ENCODE peak calls at places on chromosomes 6 and 20, in seven cellular contexts. One of them, this sample, is unnamed.
A peak's percentile ranks its signal among the peaks of the same experiment; 100 is the strongest.

GRCh38 chr20:61957961-61958715 is 107.5 kb downstream of the TAF4 start:
- DNase-seq in foreskin fibroblast: no peak
- DNase-seq in PC-9: no peak
- DNase-seq in cardiac muscle cell: no peak
- DNase-seq in fibroblast of mammary gland: no peak
- DNase-seq in heart right ventricle: no peak
- DNase-seq in astrocyte of the spinal cord: no peak
- DNase-seq in this sample: no peak

GRCh38 chr6:13012271-13012670 is 295.7 kb downstream of the PHACTR1 start:
- DNase-seq in heart right ventricle: no peak
- DNase-seq in fibroblast of mammary gland: no peak
- DNase-seq in cardiac muscle cell: no peak
- DNase-seq in foreskin fibroblast: no peak
- DNase-seq in astrocyte of the spinal cord: no peak
- DNase-seq in PC-9: peak; percentile 86
- DNase-seq in this sample: no peak

GRCh38 chr20:50834599-50835005 is 39.7 kb downstream of the BCAS4 start:
- DNase-seq in heart right ventricle: no peak
- DNase-seq in foreskin fibroblast: peak; percentile 81
- DNase-seq in PC-9: no peak
- DNase-seq in cardiac muscle cell: no peak
- DNase-seq in astrocyte of the spinal cord: peak; percentile 85
- DNase-seq in fibroblast of mammary gland: peak; percentile 98
- DNase-seq in this sample: peak; percentile 97

GRCh38 chr6:30744054-30744805 is at the start of gene IER3:
- DNase-seq in foreskin fibroblast: peak; percentile 90
- DNase-seq in PC-9: peak; percentile 81
- DNase-seq in fibroblast of mammary gland: peak; percentile 90
- DNase-seq in astrocyte of the spinal cord: peak; percentile 93
- DNase-seq in heart right ventricle: peak; percentile 79
- DNase-seq in cardiac muscle cell: peak; percentile 81
- DNase-seq in this sample: peak; percentile 79

GRCh38 chr20:2626853-2627541 is 25.4 kb upstream of the NOP56 start:
- DNase-seq in heart right ventricle: no peak
- DNase-seq in PC-9: peak; percentile 85
- DNase-seq in fibroblast of mammary gland: peak; percentile 91
- DNase-seq in cardiac muscle cell: no peak
- DNase-seq in astrocyte of the spinal cord: peak; percentile 75
- DNase-seq in foreskin fibroblast: peak; percentile 87
- DNase-seq in this sample: peak; percentile 45

GRCh38 chr6:147903931-147904330 is 395.4 kb downstream of the SAMD5 start:
- DNase-seq in heart right ventricle: no peak
- DNase-seq in cardiac muscle cell: no peak
- DNase-seq in astrocyte of the spinal cord: no peak
- DNase-seq in PC-9: no peak
- DNase-seq in foreskin fibroblast: no peak
- DNase-seq in fibroblast of mammary gland: no peak
- DNase-seq in this sample: no peak

GRCh38 chr6:134307870-134308269 is 10.0 kb downstream of the SGK1 start:
- DNase-seq in foreskin fibroblast: no peak
- DNase-seq in fibroblast of mammary gland: no peak
- DNase-seq in heart right ventricle: no peak
- DNase-seq in PC-9: no peak
- DNase-seq in astrocyte of the spinal cord: no peak
- DNase-seq in cardiac muscle cell: no peak
- DNase-seq in this sample: no peak

GRCh38 chr6:44624226-44624625 is 236.7 kb downstream of the CDC5L start:
- DNase-seq in astrocyte of the spinal cord: no peak
- DNase-seq in heart right ventricle: no peak
- DNase-seq in foreskin fibroblast: no peak
- DNase-seq in fibroblast of mammary gland: no peak
- DNase-seq in PC-9: no peak
- DNase-seq in cardiac muscle cell: no peak
- DNase-seq in this sample: no peak

GRCh38 chr20:18992418-18992817 is 178.8 kb downstream of the SCP2D1 start:
- DNase-seq in astrocyte of the spinal cord: no peak
- DNase-seq in foreskin fibroblast: no peak
- DNase-seq in heart right ventricle: no peak
- DNase-seq in fibroblast of mammary gland: no peak
- DNase-seq in cardiac muscle cell: no peak
- DNase-seq in PC-9: peak; percentile 48
- DNase-seq in this sample: no peak

GRCh38 chr20:4913147-4913546 is 88.2 kb downstream of the SLC23A2 start:
- DNase-seq in astrocyte of the spinal cord: no peak
- DNase-seq in cardiac muscle cell: no peak
- DNase-seq in heart right ventricle: no peak
- DNase-seq in PC-9: no peak
- DNase-seq in fibroblast of mammary gland: no peak
- DNase-seq in foreskin fibroblast: no peak
- DNase-seq in this sample: no peak

GRCh38 chr6:13836170-13836569 is 21.8 kb upstream of the MCUR1 start:
- DNase-seq in fibroblast of mammary gland: no peak
- DNase-seq in heart right ventricle: no peak
- DNase-seq in cardiac muscle cell: no peak
- DNase-seq in PC-9: no peak
- DNase-seq in foreskin fibroblast: no peak
- DNase-seq in astrocyte of the spinal cord: no peak
- DNase-seq in this sample: no peak

GRCh38 chr6:37502703-37503485 is 3.2 kb upstream of the CCDC167 start:
- DNase-seq in PC-9: no peak
- DNase-seq in astrocyte of the spinal cord: no peak
- DNase-seq in heart right ventricle: no peak
- DNase-seq in cardiac muscle cell: no peak
- DNase-seq in foreskin fibroblast: no peak
- DNase-seq in fibroblast of mammary gland: no peak
- DNase-seq in this sample: no peak

GRCh38 chr6:9307786-9308185 is 872.4 kb upstream of the SLC35B3 start:
- DNase-seq in cardiac muscle cell: no peak
- DNase-seq in fibroblast of mammary gland: no peak
- DNase-seq in PC-9: no peak
- DNase-seq in astrocyte of the spinal cord: no peak
- DNase-seq in heart right ventricle: no peak
- DNase-seq in foreskin fibroblast: no peak
- DNase-seq in this sample: no peak

GRCh38 chr6:16104624-16105023 is 24.3 kb upstream of the MYLIP start:
- DNase-seq in foreskin fibroblast: no peak
- DNase-seq in cardiac muscle cell: no peak
- DNase-seq in astrocyte of the spinal cord: no peak
- DNase-seq in heart right ventricle: no peak
- DNase-seq in PC-9: no peak
- DNase-seq in fibroblast of mammary gland: no peak
- DNase-seq in this sample: no peak

GRCh38 chr6:35568967-35569606 is 56.4 kb upstream of the TULP1 start:
- DNase-seq in cardiac muscle cell: no peak
- DNase-seq in heart right ventricle: peak; percentile 40
- DNase-seq in astrocyte of the spinal cord: peak; percentile 24
- DNase-seq in foreskin fibroblast: peak; percentile 36
- DNase-seq in PC-9: no peak
- DNase-seq in fibroblast of mammary gland: peak; percentile 62
- DNase-seq in this sample: no peak

GRCh38 chr6:40386200-40386599 is 201.0 kb downstream of the LRFN2 start:
- DNase-seq in foreskin fibroblast: no peak
- DNase-seq in fibroblast of mammary gland: no peak
- DNase-seq in cardiac muscle cell: no peak
- DNase-seq in PC-9: no peak
- DNase-seq in heart right ventricle: no peak
- DNase-seq in astrocyte of the spinal cord: no peak
- DNase-seq in this sample: no peak

GRCh38 chr6:5995705-5996686 is 10.7 kb downstream of the NRN1 start:
- DNase-seq in PC-9: no peak
- DNase-seq in foreskin fibroblast: peak; percentile 63
- DNase-seq in astrocyte of the spinal cord: peak; percentile 67
- DNase-seq in heart right ventricle: peak; percentile 79
- DNase-seq in fibroblast of mammary gland: peak; percentile 85
- DNase-seq in cardiac muscle cell: peak; percentile 75
- DNase-seq in this sample: no peak

DNA sequence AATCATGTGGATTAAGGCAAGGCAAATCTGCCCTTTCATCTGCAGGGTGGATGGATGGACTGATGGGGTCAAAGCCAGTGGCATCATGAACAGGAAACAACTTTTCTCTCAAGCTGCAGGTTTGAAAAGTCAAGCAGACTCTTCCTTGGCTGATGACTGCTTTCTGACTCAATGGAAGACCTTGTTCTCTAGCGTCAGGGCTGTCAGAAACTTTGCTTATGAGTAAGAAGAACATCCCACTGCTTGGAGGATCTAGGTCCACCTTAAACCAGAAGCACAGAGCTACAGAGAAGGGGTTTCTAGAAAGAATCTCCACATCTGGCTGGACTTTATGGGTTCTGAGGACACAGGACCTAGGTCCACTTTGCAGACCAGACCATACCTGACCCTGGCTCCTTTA is 36.3 kb upstream of the CST5 start:
- DNase-seq in astrocyte of the spinal cord: no peak
- DNase-seq in PC-9: no peak
- DNase-seq in cardiac muscle cell: no peak
- DNase-seq in heart right ventricle: no peak
- DNase-seq in foreskin fibroblast: no peak
- DNase-seq in fibroblast of mammary gland: no peak
- DNase-seq in this sample: no peak
- TF ChIP-seq CTCF in astrocyte of the spinal cord: no peak
- TF ChIP-seq CTCF in PC-9: no peak
- TF ChIP-seq CTCF in cardiac muscle cell: no peak
- TF ChIP-seq CTCF in heart right ventricle: no peak
- TF ChIP-seq CTCF in foreskin fibroblast: no peak
- TF ChIP-seq CTCF in fibroblast of mammary gland: no peak
- TF ChIP-seq CTCF in this sample: no peak

GRCh38 chr6:142210606-142211005 is 63.5 kb downstream of the VTA1 start:
- DNase-seq in fibroblast of mammary gland: no peak
- DNase-seq in foreskin fibroblast: no peak
- DNase-seq in cardiac muscle cell: no peak
- DNase-seq in PC-9: no peak
- DNase-seq in heart right ventricle: no peak
- DNase-seq in astrocyte of the spinal cord: peak; percentile 24
- DNase-seq in this sample: no peak
- H3K4me3 ChIP-seq in fibroblast of mammary gland: no peak overlapping the region
- H3K4me3 ChIP-seq in foreskin fibroblast: no peak overlapping the region
- H3K4me3 ChIP-seq in cardiac muscle cell: no peak overlapping the region
- H3K4me3 ChIP-seq in PC-9: no peak overlapping the region
- H3K4me3 ChIP-seq in heart right ventricle: no peak overlapping the region
- H3K4me3 ChIP-seq in astrocyte of the spinal cord: no peak overlapping the region
- H3K4me3 ChIP-seq in this sample: no peak overlapping the region

DNA sequence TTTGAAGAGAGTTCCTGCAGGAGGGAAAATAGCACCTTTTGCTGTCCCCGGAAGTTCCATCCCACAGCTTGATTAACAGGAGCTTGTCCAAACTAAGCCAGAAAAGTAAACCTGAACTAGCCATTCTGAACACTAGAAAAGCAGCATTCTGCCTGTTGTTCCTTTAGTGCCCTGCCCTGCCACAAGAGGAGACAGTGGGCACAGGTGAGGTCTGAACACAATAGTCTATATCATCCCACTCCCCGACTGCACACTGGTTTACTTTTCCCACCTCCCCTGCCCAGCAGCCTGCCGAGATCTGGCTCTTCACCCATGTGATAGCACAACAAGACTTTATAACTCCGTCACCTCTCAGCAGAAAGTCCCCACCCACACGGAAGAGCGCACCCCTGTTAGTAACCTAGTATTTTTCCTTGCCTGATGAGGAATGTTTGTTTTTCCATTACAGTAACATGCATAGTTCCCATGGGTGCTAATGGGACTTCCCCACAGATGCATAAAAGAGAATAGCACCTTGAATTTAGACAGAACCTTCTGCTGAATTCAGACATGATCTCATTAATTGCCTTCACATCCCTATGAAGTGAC is 59.7 kb downstream of the TFAP2A start:
- DNase-seq in foreskin fibroblast: no peak
- DNase-seq in astrocyte of the spinal cord: no peak
- DNase-seq in fibroblast of mammary gland: no peak
- DNase-seq in cardiac muscle cell: no peak
- DNase-seq in heart right ventricle: no peak
- DNase-seq in PC-9: no peak
- DNase-seq in this sample: no peak
- TF ChIP-seq CTCF in foreskin fibroblast: no peak
- TF ChIP-seq CTCF in astrocyte of the spinal cord: no peak
- TF ChIP-seq CTCF in fibroblast of mammary gland: no peak
- TF ChIP-seq CTCF in cardiac muscle cell: no peak
- TF ChIP-seq CTCF in heart right ventricle: no peak
- TF ChIP-seq CTCF in PC-9: no peak
- TF ChIP-seq CTCF in this sample: no peak

GRCh38 chr6:28816339-28816908 is 107.4 kb downstream of the TRIM27 start:
- DNase-seq in foreskin fibroblast: no peak
- DNase-seq in heart right ventricle: no peak
- DNase-seq in cardiac muscle cell: no peak
- DNase-seq in PC-9: no peak
- DNase-seq in astrocyte of the spinal cord: no peak
- DNase-seq in fibroblast of mammary gland: no peak
- DNase-seq in this sample: no peak

GRCh38 chr6:28816909-28817807 is 106.6 kb downstream of the TRIM27 start:
- DNase-seq in foreskin fibroblast: peak; percentile 63
- DNase-seq in PC-9: peak; percentile 50
- DNase-seq in cardiac muscle cell: no peak
- DNase-seq in astrocyte of the spinal cord: peak; percentile 70
- DNase-seq in heart right ventricle: no peak
- DNase-seq in fibroblast of mammary gland: peak; percentile 87
- DNase-seq in this sample: no peak

GRCh38 chr6:28811873-28812272 is 111.9 kb downstream of the TRIM27 start:
- DNase-seq in cardiac muscle cell: no peak
- DNase-seq in heart right ventricle: no peak
- DNase-seq in astrocyte of the spinal cord: no peak
- DNase-seq in PC-9: no peak
- DNase-seq in fibroblast of mammary gland: peak; percentile 56
- DNase-seq in foreskin fibroblast: no peak
- DNase-seq in this sample: no peak

GRCh38 chr6:28812778-28813569 is 110.8 kb downstream of the TRIM27 start:
- DNase-seq in foreskin fibroblast: no peak
- DNase-seq in PC-9: no peak
- DNase-seq in heart right ventricle: no peak
- DNase-seq in astrocyte of the spinal cord: no peak
- DNase-seq in cardiac muscle cell: no peak
- DNase-seq in fibroblast of mammary gland: no peak
- DNase-seq in this sample: no peak

DNA sequence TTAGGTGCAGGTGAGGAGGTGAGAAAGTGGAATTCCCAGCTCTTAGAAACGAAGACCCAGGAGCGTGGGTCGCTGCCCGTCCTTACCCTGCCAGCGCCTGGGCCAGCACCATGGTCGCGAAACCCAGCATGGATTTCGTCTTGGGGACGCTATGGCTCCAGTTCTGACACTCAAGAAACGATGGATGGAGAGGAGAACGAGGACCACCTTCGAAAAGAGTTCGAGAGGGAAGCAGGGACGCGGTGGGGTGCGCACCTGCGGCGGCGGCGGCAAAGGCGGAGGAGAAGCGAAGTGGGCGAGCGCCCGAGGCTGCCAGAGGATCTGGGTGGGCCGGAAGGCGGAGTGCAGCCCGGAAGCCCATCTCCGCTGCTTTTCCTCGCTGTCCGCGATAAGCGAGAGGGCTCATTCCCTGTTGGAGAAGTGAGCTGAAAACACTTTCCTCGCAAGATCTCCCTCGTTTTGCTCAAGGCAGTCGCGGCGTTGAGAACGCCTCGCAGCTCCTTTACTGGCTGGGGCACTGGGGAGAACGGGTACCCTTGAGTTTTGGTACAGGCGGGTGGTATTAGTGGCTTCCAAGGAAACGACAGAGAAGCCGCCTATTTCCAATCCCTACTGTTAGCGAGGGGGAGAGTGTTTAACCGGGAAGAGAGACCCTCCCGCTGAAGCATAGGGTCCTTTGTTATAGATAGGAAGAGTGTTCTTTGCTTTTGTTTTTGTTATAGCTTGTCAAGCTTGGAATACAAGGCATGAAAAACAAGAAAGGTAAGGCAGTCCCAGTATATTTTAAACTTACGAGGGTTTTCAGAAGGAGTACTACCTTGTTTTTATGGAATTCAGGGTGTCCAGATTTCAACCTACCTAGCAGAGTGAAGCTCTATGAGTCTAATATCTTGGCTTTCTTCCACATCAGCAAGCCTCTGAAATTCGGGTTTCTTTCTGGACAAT is 109.5 kb downstream of the TRIM27 start:
- DNase-seq in fibroblast of mammary gland: no peak
- DNase-seq in cardiac muscle cell: peak; percentile 29
- DNase-seq in heart right ventricle: no peak
- DNase-seq in foreskin fibroblast: no peak
- DNase-seq in astrocyte of the spinal cord: no peak
- DNase-seq in PC-9: no peak
- DNase-seq in this sample: no peak
- H3K4me3 ChIP-seq in fibroblast of mammary gland: peak overlapping the region; percentile 40
- H3K4me3 ChIP-seq in cardiac muscle cell: peak overlapping the region; percentile 22
- H3K4me3 ChIP-seq in heart right ventricle: no peak overlapping the region
- H3K4me3 ChIP-seq in foreskin fibroblast: peak overlapping the region; percentile 5
- H3K4me3 ChIP-seq in astrocyte of the spinal cord: peak overlapping the region; percentile 15
- H3K4me3 ChIP-seq in PC-9: no peak overlapping the region
- H3K4me3 ChIP-seq in this sample: peak overlapping the region; percentile 13